ENCODE peak calls at places on chromosomes 1 and 21, in ten cellular contexts. R is heart left ventricle; I is thoracic aorta; A is IMR-90; S is colonic mucosa; D is heart right ventricle; B is naive thymus-derived CD4-positive, alpha-beta T cell; J is stomach; L is endodermal cell; X is HepG2. Y is an unnamed sample.

GRCh38 chr1:245939756-245940345 is 567.2 kb downstream of the SMYD3 start:
- DNase-seq in R (no peak), I (no peak), A (no peak), S (no peak), D (no peak), B (no peak), J (no peak), L (no peak), X (peak; percentile 5), Y (no peak)

GRCh38 chr1:52659356-52659755 is 26.4 kb downstream of the SHISAL2A start:
- DNase-seq in R (no peak), I (no peak), A (no peak), S (no peak), D (no peak), B (no peak), J (no peak), L (no peak), X (no peak), Y (no peak)

GRCh38 chr1:46528297-46528955 is 23.0 kb downstream of the KNCN start:
- DNase-seq in R (no peak), I (no peak), A (peak; percentile 22), S (no peak), D (no peak), B (no peak), J (no peak), L (peak; percentile 70), X (no peak), Y (no peak)

GRCh38 chr1:172699111-172699510 is 40.2 kb downstream of the FASLG start:
- DNase-seq in R (no peak), I (no peak), A (peak; percentile 65), S (peak; percentile 23), D (no peak), B (peak; percentile 70), J (no peak), L (no peak), X (no peak), Y (no peak)

GRCh38 chr1:29500651-29501050 is 264.3 kb downstream of the PTPRU start:
- DNase-seq in R (no peak), I (no peak), A (no peak), S (no peak), D (no peak), B (no peak), J (peak; percentile 10), L (no peak), X (no peak), Y (no peak)

GRCh38 chr1:182301467-182302198 is 90.0 kb downstream of the GLUL start:
- DNase-seq in R (peak; percentile 30), I (no peak), A (peak; percentile 1), S (peak; percentile 68), D (peak; percentile 37), B (peak; percentile 25), J (peak; percentile 40), L (peak; percentile 57), X (peak; percentile 99), Y (no peak)

GRCh38 chr1:33300673-33301072 is 20.2 kb downstream of the A3GALT2 start:
- DNase-seq in R (no peak), I (no peak), A (peak; percentile 86), S (peak; percentile 46), D (peak; percentile 54), B (no peak), J (peak; percentile 73), L (no peak), X (no peak), Y (peak; percentile 56)

GRCh38 chr1:173193639-173194038 is 13.5 kb downstream of the TNFSF4 start:
- DNase-seq in R (no peak), I (no peak), A (peak; percentile 47), S (no peak), D (no peak), B (no peak), J (no peak), L (no peak), X (no peak), Y (no peak)

GRCh38 chr1:152141971-152142584 is 16.9 kb downstream of the RPTN start:
- DNase-seq in R (peak; percentile 27), I (peak; percentile 10), A (peak; percentile 54), S (peak; percentile 55), D (peak; percentile 13), B (no peak), J (peak; percentile 72), L (peak; percentile 79), X (peak; percentile 45), Y (no peak)

GRCh38 chr1:59057211-59057694 is 239.6 kb upstream of the FGGY start:
- DNase-seq in R (peak; percentile 81), I (peak; percentile 64), A (peak; percentile 93), S (peak; percentile 46), D (peak; percentile 80), B (no peak), J (peak; percentile 56), L (peak; percentile 74), X (peak; percentile 64), Y (peak; percentile 88)

GRCh38 chr1:101128211-101128727 is 102.7 kb upstream of the DPH5 start:
- DNase-seq in R (no peak), I (no peak), A (no peak), S (no peak), D (no peak), B (peak; percentile 65), J (no peak), L (peak; percentile 52), X (peak; percentile 20), Y (no peak)

GRCh38 chr1:114009042-114009392 is 29.7 kb downstream of the OLFML3 start:
- DNase-seq in R (no peak), I (no peak), A (no peak), S (no peak), D (no peak), B (no peak), J (no peak), L (no peak), X (no peak), Y (no peak)

GRCh38 chr21:25790122-25790951 is 55.6 kb downstream of the GABPA start:
- DNase-seq in R (no peak), I (no peak), A (peak; percentile 41), S (peak; percentile 19), D (no peak), B (peak; percentile 25), J (no peak), L (peak; percentile 63), X (peak; percentile 19), Y (no peak)

GRCh38 chr1:61887076-61887867 is 145.0 kb downstream of the PATJ start:
- DNase-seq in R (no peak), I (no peak), A (no peak), S (no peak), D (no peak), B (no peak), J (no peak), L (no peak), X (no peak), Y (no peak)

GRCh38 chr1:92037400-92037799 is 7.6 kb downstream of the EPHX4 start:
- DNase-seq in R (no peak), I (no peak), A (peak; percentile 69), S (no peak), D (no peak), B (no peak), J (no peak), L (peak; percentile 50), X (no peak), Y (peak; percentile 26)

DNA sequence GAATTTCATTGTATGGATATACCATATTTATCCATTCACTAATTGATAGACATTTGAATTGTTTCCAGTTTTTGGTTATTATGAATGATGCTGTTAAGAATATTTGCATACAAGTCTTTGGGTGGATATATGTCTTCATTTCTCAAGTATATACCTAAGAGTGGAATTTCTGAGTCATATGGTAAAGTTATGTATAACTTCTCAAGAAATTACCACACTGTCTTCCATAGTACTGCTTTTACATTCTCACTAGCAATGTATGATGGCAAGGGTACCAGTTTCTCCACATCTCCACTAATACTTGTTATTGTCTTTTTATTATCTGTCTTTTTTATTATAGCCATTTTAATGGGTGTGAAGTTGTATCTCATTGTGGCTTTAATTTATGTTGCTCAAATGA is 74.6 kb upstream of the TENT5C start:
- DNase-seq in R (no peak), I (no peak), A (no peak), S (no peak), D (no peak), B (no peak), J (no peak), L (no peak), X (no peak), Y (no peak)
- H3K27ac ChIP-seq in R (no peak overlapping the region), I (no peak overlapping the region), A (no peak overlapping the region), S (no peak overlapping the region), D (no peak overlapping the region), B (no peak overlapping the region), J (no peak overlapping the region), L (no peak overlapping the region), X (no peak overlapping the region), Y (no peak overlapping the region)

GRCh38 chr1:19023787-19024186 is 67.3 kb upstream of the IFFO2 start:
- DNase-seq in R (no peak), I (no peak), A (no peak), S (no peak), D (no peak), B (no peak), J (no peak), L (no peak), X (no peak), Y (no peak)
- H3K27me3 ChIP-seq in R (peaks cover 11% of the 10 kb centered on the region), I (no peaks in the 10 kb centered on the region), A (peaks cover 3% of the 10 kb centered on the region), S (no peaks in the 10 kb centered on the region), D (peaks cover 14% of the 10 kb centered on the region), B (no peaks in the 10 kb centered on the region), J (peaks cover under 1% of the 10 kb centered on the region), L (no peaks in the 10 kb centered on the region), X (peaks cover 10% of the 10 kb centered on the region), Y (peaks cover 4% of the 10 kb centered on the region)

GRCh38 chr1:202131956-202132821 is 9.5 kb downstream of the GPR37L1 start:
- DNase-seq in R (peak; percentile 56), I (no peak), A (no peak), S (no peak), D (peak; percentile 58), B (no peak), J (peak; percentile 46), L (peak; percentile 55), X (no peak), Y (no peak)

GRCh38 chr1:202129453-202130274 is 6.9 kb downstream of the GPR37L1 start:
- DNase-seq in R (no peak), I (no peak), A (no peak), S (no peak), D (no peak), B (no peak), J (no peak), L (peak; percentile 41), X (no peak), Y (no peak)

GRCh38 chr1:202130816-202131522 is 8.3 kb downstream of the GPR37L1 start:
- DNase-seq in R (no peak), I (no peak), A (no peak), S (no peak), D (no peak), B (no peak), J (no peak), L (no peak), X (no peak), Y (no peak)

GRCh38 chr1:202127836-202128622 is 5.3 kb downstream of the GPR37L1 start:
- DNase-seq in R (no peak), I (no peak), A (no peak), S (no peak), D (no peak), B (no peak), J (no peak), L (peak; percentile 45), X (no peak), Y (no peak)

GRCh38 chr1:202130275-202130646 is 7.5 kb downstream of the GPR37L1 start:
- DNase-seq in R (no peak), I (no peak), A (no peak), S (no peak), D (no peak), B (no peak), J (no peak), L (peak; percentile 50), X (no peak), Y (no peak)
- H3K27ac ChIP-seq in R (no peak overlapping the region), I (no peak overlapping the region), A (no peak overlapping the region), S (no peak overlapping the region), D (no peak overlapping the region), B (no peak overlapping the region), J (no peak overlapping the region), L (peak overlapping the region; percentile 74), X (no peak overlapping the region), Y (no peak overlapping the region)

GRCh38 chr1:3777647-3778589 is 5.4 kb downstream of the SMIM1 start:
- DNase-seq in R (no peak), I (no peak), A (no peak), S (no peak), D (peak; percentile 15), B (no peak), J (no peak), L (peak; percentile 40), X (no peak), Y (no peak)
- H3K27me3 ChIP-seq in R (no peaks in the 10 kb centered on the region), I (no peaks in the 10 kb centered on the region), A (no peaks in the 10 kb centered on the region), S (no peaks in the 10 kb centered on the region), D (no peaks in the 10 kb centered on the region), B (no peaks in the 10 kb centered on the region), J (no peaks in the 10 kb centered on the region), L (no peaks in the 10 kb centered on the region), X (no peaks in the 10 kb centered on the region), Y (no peaks in the 10 kb centered on the region)